ENCODE peak calls at places on chromosomes 12 and 14, in four cellular contexts. K is kidney epithelial cell, D is hepatocyte, S is brain microvascular endothelial cell. M is an unnamed sample.

GRCh38 chr12:52585951-52586350 is 12.3 kb upstream of the KRT74 start:
- DNase-seq in K (no peak), D (no peak), S (no peak), M (no peak)

GRCh38 chr12:2052861-2053674 is at the start of gene CACNA1C:
- DNase-seq in K (no peak), D (peak; percentile 87), S (no peak), M (no peak)

GRCh38 chr12:67482751-67483661 is 165.5 kb upstream of the DYRK2 start:
- DNase-seq in K (peak; percentile 21), D (peak; percentile 77), S (peak; percentile 33), M (no peak)

GRCh38 chr12:63419119-63419518 is 249.2 kb downstream of the DPY19L2 start:
- DNase-seq in K (peak; percentile 32), D (peak; percentile 38), S (no peak), M (no peak)

GRCh38 chr14:31403707-31404106 is 16.6 kb downstream of the HEATR5A start:
- DNase-seq in K (no peak), D (no peak), S (no peak), M (no peak)

GRCh38 chr12:50132505-50133135 is 20.6 kb downstream of the COX14 start:
- DNase-seq in K (no peak), D (peak; percentile 59), S (no peak), M (no peak)

GRCh38 chr14:94936411-94936892 is 166.5 kb upstream of the GSC start:
- DNase-seq in K (no peak), D (peak; percentile 77), S (no peak), M (no peak)

GRCh38 chr12:14278294-14278953 is 87.1 kb upstream of the ATF7IP start:
- DNase-seq in K (no peak), D (no peak), S (no peak), M (no peak)

GRCh38 chr14:95649230-95649629 is 37.0 kb upstream of the TCL1B start:
- DNase-seq in K (no peak), D (no peak), S (no peak), M (no peak)

GRCh38 chr14:73746540-73747385 is 32.6 kb upstream of the PNMA1 start:
- DNase-seq in K (no peak), D (peak; percentile 35), S (no peak), M (no peak)

GRCh38 chr12:86741531-86741930 is 485.3 kb upstream of the MGAT4C start:
- DNase-seq in K (no peak), D (no peak), S (no peak), M (no peak)

GRCh38 chr12:60863421-60863820 is 1267.6 kb downstream of the SLC16A7 start:
- DNase-seq in K (no peak), D (no peak), S (no peak), M (no peak)

GRCh38 chr12:51806896-51807295 is 41.6 kb downstream of the FIGNL2 start:
- DNase-seq in K (no peak), D (no peak), S (no peak), M (no peak)

GRCh38 chr12:68611094-68611818 is 557 bp downstream of the RAP1B start:
- DNase-seq in K (no peak), D (peak; percentile 74), S (no peak), M (no peak)

GRCh38 chr14:66624319-66624937 is 116.5 kb downstream of the GPHN start:
- DNase-seq in K (no peak), D (peak; percentile 73), S (peak; percentile 81), M (no peak)

GRCh38 chr12:79673334-79673733 is 17.4 kb downstream of the PAWR start:
- DNase-seq in K (no peak), D (no peak), S (no peak), M (no peak)

GRCh38 chr12:1804545-1805332 is 15.6 kb upstream of the LRTM2 start:
- DNase-seq in K (peak; percentile 58), D (peak; percentile 94), S (peak; percentile 89), M (no peak)

GRCh38 chr12:118036672-118037411 is 20.3 kb downstream of the RFC5 start:
- DNase-seq in K (no peak), D (no peak), S (no peak), M (no peak)

GRCh38 chr12:68591716-68592437 is 18.8 kb upstream of the RAP1B start:
- DNase-seq in K (no peak), D (no peak), S (no peak), M (no peak)

GRCh38 chr14:76546426-76547221 is 170.7 kb downstream of the ESRRB start:
- DNase-seq in K (no peak), D (peak; percentile 35), S (no peak), M (no peak)

GRCh38 chr12:89333564-89334252 is 18.6 kb downstream of the DUSP6 start:
- DNase-seq in K (no peak), D (peak; percentile 16), S (no peak), M (no peak)

GRCh38 chr12:57836442-57837375 is 9.8 kb downstream of the CTDSP2 start:
- DNase-seq in K (no peak), D (peak; percentile 71), S (peak; percentile 80), M (no peak)

GRCh38 chr12:49974231-49974675 is 1.5 kb downstream of the AQP6 start:
- DNase-seq in K (no peak), D (peak; percentile 80), S (peak; percentile 54), M (no peak)

GRCh38 chr12:13505224-13505623 is 308.7 kb downstream of the EMP1 start:
- DNase-seq in K (no peak), D (no peak), S (no peak), M (no peak)

GRCh38 chr12:89450922-89451321 is 73.7 kb downstream of the GALNT4 start:
- DNase-seq in K (no peak), D (no peak), S (peak; percentile 45), M (no peak)

GRCh38 chr12:94815958-94816357 is 165.6 kb upstream of the TMCC3 start:
- DNase-seq in K (no peak), D (no peak), S (no peak), M (no peak)

GRCh38 chr12:68958337-68958736 is 25.4 kb upstream of the CPM start:
- DNase-seq in K (no peak), D (no peak), S (no peak), M (no peak)

GRCh38 chr12:53670308-53670707 is 5.6 kb downstream of the ATP5MC2 start:
- DNase-seq in K (no peak), D (no peak), S (no peak), M (no peak)

GRCh38 chr12:78470354-78471195 is 394.0 kb upstream of the SYT1 start:
- DNase-seq in K (peak; percentile 21), D (peak; percentile 43), S (peak; percentile 64), M (no peak)

GRCh38 chr12:108850854-108851573 is 6.4 kb downstream of the SSH1 start:
- DNase-seq in K (no peak), D (no peak), S (peak; percentile 98), M (peak; percentile 79)

M was measured in non-pigmented ciliary epithelial cell.